ENCODE peak calls at places on chromosomes 3 and 15, in four cellular contexts. L, R, C and D are unnamed samples.

GRCh38 chr3:122952509-122952908 is 75.1 kb downstream of the SEMA5B start:
- DNase-seq in L (no peak), R (no peak), C (no peak), D (no peak)

GRCh38 chr15:63494406-63494805 is 10.0 kb upstream of the USP3 start:
- DNase-seq in L (no peak), R (no peak), C (no peak), D (no peak)

GRCh38 chr3:110814170-110815007 is 257.2 kb upstream of the NECTIN3 start:
- DNase-seq in L (no peak), R (no peak), C (no peak), D (no peak)

GRCh38 chr3:157127831-157128767 is 31.8 kb downstream of the CCNL1 start:
- DNase-seq in L (peak; percentile 65), R (peak; percentile 67), C (no peak), D (no peak)

GRCh38 chr3:184551103-184551502 is 10.5 kb upstream of the EPHB3 start:
- DNase-seq in L (no peak), R (no peak), C (no peak), D (no peak)

GRCh38 chr15:76433798-76434400 is 97.3 kb downstream of the ISL2 start:
- DNase-seq in L (no peak), R (no peak), C (no peak), D (no peak)

GRCh38 chr3:123365450-123366143 is 83.3 kb downstream of the ADCY5 start:
- DNase-seq in L (no peak), R (no peak), C (peak; percentile 56), D (no peak)

GRCh38 chr3:129662230-129662629 is 55.8 kb upstream of the PLXND1 start:
- DNase-seq in L (no peak), R (no peak), C (no peak), D (no peak)

GRCh38 chr3:181709537-181710279 is 2.0 kb upstream of the SOX2 start:
- DNase-seq in L (peak; percentile 82), R (peak; percentile 22), C (peak; percentile 72), D (peak; percentile 86)

GRCh38 chr3:181710581-181711255 is 1.0 kb upstream of the SOX2 start:
- DNase-seq in L (no peak), R (no peak), C (no peak), D (peak; percentile 68)

GRCh38 chr3:181705081-181705480 is 6.6 kb upstream of the SOX2 start:
- DNase-seq in L (no peak), R (no peak), C (no peak), D (no peak)

GRCh38 chr3:181704421-181705066 is 7.2 kb upstream of the SOX2 start:
- DNase-seq in L (no peak), R (no peak), C (no peak), D (no peak)

DNA sequence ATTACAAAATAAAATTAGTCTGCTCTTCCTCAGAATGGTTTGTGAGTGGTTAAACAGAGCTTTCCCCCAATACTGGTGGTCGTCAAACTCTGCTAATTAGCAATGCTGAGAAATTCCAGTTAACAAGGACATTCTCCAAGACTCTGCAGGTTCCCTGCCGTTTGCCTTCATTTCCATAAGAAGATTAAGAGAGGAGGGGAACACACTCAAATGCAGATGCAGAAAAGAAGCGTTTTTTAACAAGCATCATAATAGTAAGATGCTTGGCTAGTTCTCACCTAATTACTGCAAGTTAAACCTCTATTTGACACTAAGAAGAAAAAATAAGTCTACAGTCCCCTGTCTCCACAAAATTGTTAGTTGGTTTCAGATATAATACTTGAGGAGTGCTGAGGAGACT is 3.7 kb upstream of the SOX2 start:
- DNase-seq in L (no peak), R (no peak), C (no peak), D (no peak)
- H3K27me3 ChIP-seq in L (peaks cover 62% of the 10 kb centered on the region), R (peaks cover 96% of the 10 kb centered on the region), C (peaks cover 7% of the 10 kb centered on the region), D (peaks cover 99% of the 10 kb centered on the region)

GRCh38 chr15:44207643-44208042 is 12.6 kb upstream of the FRMD5 start:
- DNase-seq in L (no peak), R (no peak), C (no peak), D (no peak)

DNA sequence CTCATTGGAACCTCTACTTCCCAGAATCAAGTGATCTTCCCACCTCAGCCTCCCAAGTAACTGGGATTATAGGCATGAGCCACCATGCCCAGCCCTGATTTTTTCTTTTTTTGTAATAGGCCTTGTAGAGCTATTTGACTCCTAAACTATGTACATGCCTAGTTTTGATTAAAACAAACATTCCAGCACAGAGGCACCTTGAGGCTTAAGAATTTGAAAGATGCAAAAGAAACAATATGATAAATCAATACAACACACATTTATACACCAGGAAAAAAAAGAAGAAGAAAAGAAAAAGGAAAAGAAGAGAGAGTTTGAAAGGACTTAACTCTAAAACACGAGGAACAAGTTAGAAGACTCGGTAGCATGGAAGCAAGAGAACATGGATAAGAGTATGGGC is 13.9 kb upstream of the FRMD5 start:
- DNase-seq in L (no peak), R (no peak), C (no peak), D (no peak)
- H3K27me3 ChIP-seq in L (no peaks in the 10 kb centered on the region), R (peaks cover 15% of the 10 kb centered on the region), C (no peaks in the 10 kb centered on the region), D (peaks cover 31% of the 10 kb centered on the region)

DNA sequence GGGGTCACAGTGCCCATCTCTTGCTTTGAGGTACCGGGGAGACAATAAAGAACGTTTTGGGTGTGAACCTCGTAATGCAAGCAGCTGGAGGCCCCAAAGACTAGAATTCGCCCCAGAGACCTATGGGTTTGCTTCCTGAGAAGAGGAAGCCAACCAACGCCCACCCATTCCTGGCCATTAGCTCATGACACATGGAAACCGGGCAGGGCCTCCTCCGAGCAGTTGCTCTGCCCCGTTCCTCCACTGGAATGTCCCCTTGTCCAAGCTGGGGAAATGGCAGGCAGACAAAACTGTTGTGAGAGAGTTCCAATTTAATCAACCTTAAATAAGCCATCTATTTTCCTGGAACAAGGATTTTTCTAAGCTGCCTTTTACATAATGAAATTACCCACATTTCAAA is 250.9 kb upstream of the IGF1R start:
- DNase-seq in L (no peak), R (no peak), C (no peak), D (no peak)
- H3K27me3 ChIP-seq in L (no peaks in the 10 kb centered on the region), R (no peaks in the 10 kb centered on the region), C (peaks cover 29% of the 10 kb centered on the region), D (no peaks in the 10 kb centered on the region)

GRCh38 chr3:180036678-180037455 is at the start of gene PEX5L:
- DNase-seq in L (peak; percentile 80), R (peak; percentile 0), C (peak; percentile 82), D (peak; percentile 39)
- H3K27me3 ChIP-seq in L (no peaks in the 10 kb centered on the region), R (peaks cover 52% of the 10 kb centered on the region), C (peaks cover 5% of the 10 kb centered on the region), D (peaks cover 77% of the 10 kb centered on the region)

GRCh38 chr3:44013967-44014366 is 227.7 kb upstream of the TOPAZ1 start:
- DNase-seq in L (no peak), R (no peak), C (no peak), D (no peak)
- H3K27me3 ChIP-seq in L (no peaks in the 10 kb centered on the region), R (peaks cover 7% of the 10 kb centered on the region), C (no peaks in the 10 kb centered on the region), D (peaks cover 34% of the 10 kb centered on the region)